ENCODE peak calls at places on chromosome X, in four cellular contexts. A is activated CD8-positive, alpha-beta T cell treated with anti-CD3 and anti-CD28 coated beads, Interleukin-2, amount 10 ng/mL, durations not matched to agents 7 days and 5 days; U is transverse colon; R is ascending aorta. B is an unnamed sample.

GRCh38 chrX:17738002-17738713 is 865 bp downstream of the SCML1 start:
- DNase-seq in U (peak; percentile 50), R (peak; percentile 75), A (peak; percentile 59), B (peak; percentile 55)

GRCh38 chrX:140053841-140054240 is 88.5 kb upstream of the CXorf66 start:
- DNase-seq in A (no peak), U (no peak), R (no peak), B (no peak)

GRCh38 chrX:106608016-106608415 is 3.8 kb upstream of the RADX start:
- DNase-seq in R (no peak), U (no peak), A (no peak), B (no peak)

GRCh38 chrX:17931855-17932254 is 70.8 kb upstream of the RAI2 start:
- DNase-seq in A (no peak), R (no peak), U (no peak), B (no peak)

GRCh38 chrX:130108647-130109428 is 1.5 kb downstream of the ELF4 start:
- DNase-seq in A (peak; percentile 58), R (no peak), U (peak; percentile 73), B (peak; percentile 70)

GRCh38 chrX:50049228-50049627 is 126.8 kb downstream of the CLCN5 start:
- DNase-seq in U (no peak), R (no peak), A (no peak), B (no peak)

GRCh38 chrX:37371578-37371981 is 22.4 kb downstream of the PRRG1 start:
- DNase-seq in R (peak; percentile 67), A (no peak), U (no peak), B (peak; percentile 37)

GRCh38 chrX:10172867-10173266 is 16.1 kb downstream of the CLCN4 start:
- DNase-seq in R (no peak), U (no peak), A (no peak), B (no peak)

GRCh38 chrX:132489256-132490085 is 633 bp upstream of the MBNL3 start:
- DNase-seq in R (peak; percentile 69), U (peak; percentile 81), A (peak; percentile 61), B (peak; percentile 71)

GRCh38 chrX:12977761-12978204 is 2.9 kb downstream of the TMSB4X start:
- DNase-seq in A (no peak), U (no peak), R (no peak), B (no peak)

GRCh38 chrX:103258275-103258674 is 3.3 kb upstream of the TCEAL8 start:
- DNase-seq in R (no peak), U (no peak), A (no peak), B (no peak)

GRCh38 chrX:27884654-27885053 is 76.9 kb downstream of the MAGEB10 start:
- DNase-seq in R (no peak), A (no peak), U (no peak), B (no peak)

GRCh38 chrX:136742721-136743379 is 37.9 kb downstream of the ARHGEF6 start:
- DNase-seq in R (no peak), U (no peak), A (no peak), B (no peak)

GRCh38 chrX:40646489-40647306 is 663 bp downstream of the CXorf38 start:
- DNase-seq in A (peak; percentile 50), R (peak; percentile 69), U (peak; percentile 56), B (peak; percentile 73)

GRCh38 chrX:68440940-68441339 is 7.6 kb upstream of the OPHN1 start:
- DNase-seq in R (peak; percentile 70), U (peak; percentile 72), A (no peak), B (peak; percentile 75)

GRCh38 chrX:71542411-71542810 is 9.5 kb downstream of the OGT start:
- DNase-seq in A (no peak), R (no peak), U (no peak), B (no peak)

GRCh38 chrX:53594354-53594753 is 92.2 kb downstream of the HUWE1 start:
- DNase-seq in U (no peak), A (no peak), R (no peak), B (no peak)

GRCh38 chrX:1417921-1418875 is 26.3 kb upstream of the SLC25A6 start:
- DNase-seq in R (no peak), U (no peak), A (no peak), B (no peak)

GRCh38 chrX:40922307-40922706 is 162.9 kb upstream of the USP9X start:
- DNase-seq in R (no peak), A (no peak), U (no peak), B (no peak)

GRCh38 chrX:68748030-68748429 is 80.8 kb upstream of the EFNB1 start:
- DNase-seq in U (no peak), A (no peak), R (no peak), B (no peak)

GRCh38 chrX:150575415-150575814 is 7.0 kb downstream of the MTM1 start:
- DNase-seq in U (peak; percentile 13), R (no peak), A (peak; percentile 35), B (no peak)

GRCh38 chrX:148459343-148459742 is 41.1 kb upstream of the AFF2 start:
- DNase-seq in A (no peak), U (no peak), R (no peak), B (no peak)

GRCh38 chrX:97597954-97598353 is 714.2 kb downstream of the RPA4 start:
- DNase-seq in R (no peak), U (no peak), A (peak; percentile 29), B (no peak)

GRCh38 chrX:14673764-14674163 is 144.4 kb downstream of the GLRA2 start:
- DNase-seq in R (no peak), A (no peak), U (peak; percentile 25), B (no peak)

GRCh38 chrX:149470960-149471359 is 34.1 kb downstream of the IDS start:
- DNase-seq in R (peak; percentile 81), A (peak; percentile 66), U (peak; percentile 73), B (peak; percentile 93)

GRCh38 chrX:149312936-149313432 is 192.1 kb downstream of the IDS start:
- DNase-seq in A (no peak), U (no peak), R (no peak), B (no peak)

GRCh38 chrX:156002517-156002916 is 5.0 kb downstream of the IL9R start:
- DNase-seq in U (no peak), A (no peak), R (no peak), B (no peak)

GRCh38 chrX:49915352-49916222 is 6.8 kb upstream of the CLCN5 start:
- DNase-seq in A (peak; percentile 61), U (peak; percentile 33), R (peak; percentile 70), B (no peak)